ENCODE peak calls at places on chromosomes 7 and 10, in five cellular contexts. B is CD8-positive, alpha-beta T cell; L is foreskin fibroblast; A is fibroblast of mammary gland; S is PC-9. F is an unnamed sample.

GRCh38 chr10:119270893-119271361 is 63.6 kb downstream of the GRK5 start:
- DNase-seq in S (peak; percentile 41), L (no peak), B (peak; percentile 19), A (no peak), F (peak; percentile 51)

GRCh38 chr10:61791216-61791615 is 110.3 kb upstream of the ARID5B start:
- DNase-seq in S (no peak), B (no peak), A (peak; percentile 41), L (peak; percentile 46), F (no peak)

GRCh38 chr10:66809402-66809801 is 116.4 kb upstream of the LRRTM3 start:
- DNase-seq in B (no peak), L (no peak), A (no peak), S (no peak), F (no peak)

GRCh38 chr10:133025558-133026090 is 62.1 kb upstream of the ADGRA1 start:
- DNase-seq in L (no peak), S (no peak), A (no peak), B (no peak), F (no peak)

GRCh38 chr10:102001435-102002068 is 54.4 kb downstream of the ARMH3 start:
- DNase-seq in B (no peak), L (no peak), S (no peak), A (no peak), F (peak; percentile 78)

GRCh38 chr7:140640060-140640611 is 477 bp downstream of the DENND2A start:
- DNase-seq in B (no peak), A (no peak), S (no peak), L (peak; percentile 70), F (no peak)

GRCh38 chr7:121153995-121154394 is 165.5 kb downstream of the CPED1 start:
- DNase-seq in L (peak; percentile 41), B (no peak), S (no peak), A (peak; percentile 19), F (no peak)

GRCh38 chr10:15168296-15168780 is at the start of gene NMT2:
- DNase-seq in B (no peak), L (no peak), A (no peak), S (peak; percentile 85), F (peak; percentile 21)

GRCh38 chr10:102234866-102235597 is 6.3 kb downstream of the PITX3 start:
- DNase-seq in B (no peak), A (no peak), S (no peak), L (no peak), F (no peak)

GRCh38 chr10:84837877-84838276 is 509.5 kb downstream of the CCSER2 start:
- DNase-seq in L (no peak), B (no peak), A (no peak), S (no peak), F (no peak)

GRCh38 chr10:71433983-71434744 is 37.4 kb downstream of the CDH23 start:
- DNase-seq in B (no peak), A (no peak), S (peak; percentile 60), L (no peak), F (no peak)

GRCh38 chr7:122626785-122627184 is 72.1 kb downstream of the RNF133 start:
- DNase-seq in S (no peak), L (no peak), B (no peak), A (no peak), F (no peak)

GRCh38 chr7:103131225-103131624 is 17.7 kb downstream of the NAPEPLD start:
- DNase-seq in S (no peak), B (no peak), A (no peak), L (no peak), F (no peak)

GRCh38 chr7:80288175-80289122 is 153.8 kb downstream of the GNAI1 start:
- DNase-seq in S (peak; percentile 33), B (no peak), A (peak; percentile 68), L (no peak), F (no peak)

GRCh38 chr10:78995977-78996355 is 72.8 kb upstream of the ZMIZ1 start:
- DNase-seq in L (no peak), S (no peak), A (no peak), B (no peak), F (no peak)

GRCh38 chr10:110017940-110018339 is 10.2 kb downstream of the ADD3 start:
- DNase-seq in A (peak; percentile 41), S (no peak), L (peak; percentile 64), B (no peak), F (no peak)

GRCh38 chr10:80459047-80459865 is 5.1 kb downstream of the TSPAN14 start:
- DNase-seq in B (no peak), S (peak; percentile 86), A (peak; percentile 89), L (peak; percentile 90), F (peak; percentile 63)

GRCh38 chr10:80458638-80459037 is 4.5 kb downstream of the TSPAN14 start:
- DNase-seq in S (no peak), B (no peak), A (peak; percentile 38), L (peak; percentile 49), F (no peak)

GRCh38 chr10:80458263-80458625 is 4.1 kb downstream of the TSPAN14 start:
- DNase-seq in A (no peak), L (no peak), B (no peak), S (no peak), F (no peak)

GRCh38 chr10:80455461-80456345 is 1.6 kb downstream of the TSPAN14 start:
- DNase-seq in S (no peak), L (no peak), A (no peak), B (no peak), F (no peak)

DNA sequence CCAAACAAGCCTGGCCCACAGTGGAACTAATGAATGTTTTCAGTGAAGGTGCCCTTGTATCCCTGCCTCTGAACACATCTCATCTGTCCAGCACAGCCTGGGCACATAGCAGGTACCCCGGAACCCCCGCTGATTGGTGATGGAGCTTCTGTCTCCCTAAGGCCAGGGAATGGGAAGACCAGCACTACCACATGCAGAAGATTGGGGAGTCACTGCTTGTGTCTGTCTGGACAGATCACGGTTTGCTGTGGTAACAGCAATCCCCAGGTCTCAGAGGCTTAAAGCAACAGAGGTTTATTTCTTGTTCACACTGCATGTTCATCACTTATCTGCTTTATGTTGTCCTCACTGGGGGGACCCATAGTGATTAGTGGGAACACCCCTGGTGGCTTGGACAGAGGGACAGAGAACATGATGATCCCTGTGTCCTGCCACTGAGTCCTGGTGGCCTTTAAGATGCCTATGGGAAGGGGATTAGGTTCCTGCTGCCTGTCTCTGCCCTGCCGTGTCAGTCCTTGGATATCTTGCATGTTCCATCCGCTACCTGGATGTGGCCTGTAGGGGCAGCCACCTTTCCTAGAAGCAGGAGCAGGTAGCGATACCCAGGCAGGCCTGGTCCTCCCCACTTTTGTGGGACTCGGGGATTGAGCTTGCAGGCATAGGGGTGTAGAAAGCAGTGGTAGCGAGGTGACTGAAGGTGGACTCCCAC is 3.6 kb downstream of the TSPAN14 start:
- DNase-seq in B (no peak), L (no peak), S (no peak), A (no peak), F (no peak)
- TF ChIP-seq CTCF in B (no peak), L (no peak), S (peak; percentile 38), A (no peak), F (peak; percentile 26)

DNA sequence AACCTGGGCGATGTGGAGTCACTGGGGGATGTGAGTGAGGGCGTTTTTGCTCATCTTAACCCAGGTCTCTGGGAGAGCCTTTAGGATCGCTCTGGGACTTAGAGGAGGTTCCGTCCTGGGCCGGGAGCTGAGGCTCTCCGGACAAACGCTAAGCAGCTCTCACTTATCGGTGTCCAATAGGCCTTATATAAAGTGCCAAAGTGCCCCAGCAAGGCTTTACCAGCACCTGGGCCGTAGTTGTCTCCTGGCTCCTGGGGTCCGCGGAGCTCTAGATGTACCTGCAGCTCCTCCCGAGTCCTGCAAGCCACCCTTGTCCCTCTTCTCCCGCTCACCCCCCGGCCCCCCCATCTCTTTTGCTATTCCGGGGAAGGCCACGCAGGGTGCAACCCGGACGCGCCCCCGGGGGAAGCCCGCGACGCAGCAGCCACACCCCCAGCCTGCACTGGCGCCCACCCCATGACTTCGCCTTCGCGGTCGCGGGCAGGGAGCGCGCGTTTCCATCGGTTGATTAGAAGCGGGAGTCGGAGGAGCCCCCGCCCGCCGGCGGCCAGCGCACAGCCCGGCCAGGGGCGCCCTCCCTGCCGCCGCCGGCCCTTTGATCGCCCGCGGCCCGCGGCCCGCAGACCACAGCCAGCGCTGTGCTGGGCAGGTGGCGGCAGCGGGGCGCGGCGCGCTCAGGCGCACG is 160.3 kb upstream of the MKI67 start:
- DNase-seq in S (no peak), B (no peak), L (no peak), A (no peak), F (no peak)
- H3K4me3 ChIP-seq in S (no peak overlapping the region), B (no peak overlapping the region), L (no peak overlapping the region), A (no peak overlapping the region), F (no peak overlapping the region)

GRCh38 chr10:114281461-114281860 is 42.4 kb downstream of the VWA2 start:
- DNase-seq in L (no peak), S (no peak), B (no peak), A (no peak), F (no peak)

GRCh38 chr10:114278884-114279191 is 39.8 kb downstream of the VWA2 start:
- DNase-seq in S (no peak), L (no peak), A (no peak), B (no peak), F (no peak)

GRCh38 chr10:114281006-114281405 is 42.0 kb downstream of the VWA2 start:
- DNase-seq in S (no peak), A (no peak), L (no peak), B (no peak), F (no peak)

GRCh38 chr10:114279289-114279688 is 40.2 kb downstream of the VWA2 start:
- DNase-seq in B (no peak), S (no peak), A (no peak), L (no peak), F (no peak)

DNA sequence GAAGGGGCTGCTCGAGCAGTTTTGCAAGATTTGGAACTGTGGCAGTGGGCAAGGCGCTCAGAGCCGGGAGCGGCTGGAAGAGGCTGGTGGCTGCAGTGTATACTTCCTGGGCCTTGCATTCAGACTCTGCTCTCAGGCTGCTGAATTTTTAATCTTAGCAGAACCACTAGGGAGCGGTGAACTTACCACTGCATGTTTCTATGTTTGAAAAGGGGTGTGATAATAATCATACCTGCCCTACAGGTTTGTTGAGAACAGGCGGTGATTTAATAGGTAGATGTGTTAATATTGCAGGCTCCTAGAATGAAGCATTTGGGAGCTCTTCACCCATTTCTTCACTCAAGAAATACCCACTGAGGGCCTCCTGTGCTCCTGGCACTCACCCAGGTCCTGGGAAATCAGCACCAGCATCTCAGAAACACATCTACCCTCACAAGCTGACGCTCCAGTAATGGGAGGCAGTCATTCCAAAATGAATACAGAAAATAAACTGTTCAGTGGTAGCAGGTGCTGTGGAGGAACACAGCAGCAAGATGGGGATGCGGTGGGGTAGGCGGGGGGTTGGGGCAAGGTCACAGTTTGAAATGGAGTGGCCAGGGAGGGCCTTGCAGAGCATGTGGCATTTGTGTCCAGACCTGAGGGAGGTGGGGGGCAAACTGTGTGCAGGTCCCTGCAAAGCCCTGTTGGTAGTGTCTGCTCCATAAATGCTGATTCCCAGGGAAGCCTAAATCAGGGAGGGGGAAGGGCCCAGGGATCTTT is 41.0 kb downstream of the VWA2 start:
- DNase-seq in A (no peak), L (no peak), B (no peak), S (no peak), F (no peak)
- TF ChIP-seq CTCF in A (no peak), L (no peak), B (no peak), S (no peak), F (no peak)

GRCh38 chr7:19708397-19709248 is at the start of gene POLR1F:
- DNase-seq in S (peak; percentile 95), L (peak; percentile 98), B (peak; percentile 91), A (peak; percentile 95), F (peak; percentile 84)

GRCh38 chr7:19705663-19706062 is 3.2 kb downstream of the POLR1F start:
- DNase-seq in L (no peak), B (no peak), S (no peak), A (no peak), F (no peak)

GRCh38 chr7:19707240-19707639 is 1.6 kb downstream of the POLR1F start:
- DNase-seq in B (no peak), A (peak; percentile 28), L (peak; percentile 42), S (no peak), F (no peak)

GRCh38 chr7:19713676-19714075 is 4.8 kb upstream of the POLR1F start:
- DNase-seq in S (peak; percentile 37), A (peak; percentile 57), B (peak; percentile 4), L (peak; percentile 67), F (peak; percentile 16)

GRCh38 chr7:19709249-19709578 is 377 bp upstream of the POLR1F start:
- DNase-seq in L (no peak), A (no peak), B (no peak), S (no peak), F (no peak)
- H3K4me3 ChIP-seq in L (peak overlapping the region; percentile 98), A (no peak overlapping the region), B (peak overlapping the region; percentile 86), S (peak overlapping the region; percentile 87), F (no peak overlapping the region)